ENCODE peak calls at places on chromosomes 4 and X, in six cellular contexts. H, R, E, I, O and A are unnamed samples. For H3K4me1, the result is how much of the 10 kb centered on the place peaks cover.

GRCh38 chrX:71558920-71559319 is 19.3 kb upstream of the GCNA start:
- DNase-seq in H (no peak), R (no peak), E (no peak), I (no peak), O (no peak), A (no peak)

GRCh38 chrX:119008122-119008744 is 33.8 kb downstream of the LONRF3 start:
- DNase-seq in H (no peak), R (peak), E (no peak), I (peak), O (peak), A (peak)

GRCh38 chrX:130669233-130669632 is 233.8 kb downstream of the ENOX2 start:
- DNase-seq in H (no peak), R (no peak), E (no peak), I (no peak), O (no peak), A (no peak)

GRCh38 chrX:37409278-37409677 is 60.1 kb downstream of the PRRG1 start:
- DNase-seq in H (no peak), R (no peak), E (no peak), I (no peak), O (peak), A (no peak)

GRCh38 chr4:38740303-38740702 is 42.5 kb downstream of the TLR10 start:
- DNase-seq in H (no peak), R (no peak), E (no peak), I (no peak), O (no peak), A (no peak)

GRCh38 chrX:70134116-70134477 is 850 bp downstream of the IGBP1 start:
- DNase-seq in H (no peak), R (no peak), E (no peak), I (peak), O (peak), A (no peak)

GRCh38 chrX:78886550-78886949 is 58.6 kb upstream of the P2RY10 start:
- DNase-seq in H (no peak), R (no peak), E (peak), I (no peak), O (no peak), A (no peak)

GRCh38 chrX:49269768-49270248 is at the start of gene PPP1R3F:
- DNase-seq in H (no peak), R (no peak), E (no peak), I (no peak), O (no peak), A (no peak)

GRCh38 chrX:118208476-118208875 is 91.9 kb upstream of the KLHL13 start:
- DNase-seq in H (no peak), R (no peak), E (no peak), I (no peak), O (no peak), A (no peak)

GRCh38 chrX:78237127-78237526 is 90.3 kb downstream of the CYSLTR1 start:
- DNase-seq in H (no peak), R (no peak), E (no peak), I (no peak), O (no peak), A (no peak)

GRCh38 chr4:41709844-41710481 is 38.6 kb downstream of the PHOX2B start:
- DNase-seq in H (no peak), R (no peak), E (no peak), I (no peak), O (no peak), A (no peak)

GRCh38 chr4:23890369-23891063 is 669 bp upstream of the PPARGC1A start:
- DNase-seq in H (no peak), R (no peak), E (no peak), I (no peak), O (no peak), A (no peak)

GRCh38 chrX:12814434-12814833 is 23.2 kb downstream of the PRPS2 start:
- DNase-seq in H (no peak), R (peak), E (peak), I (peak), O (peak), A (peak)

GRCh38 chr4:4388418-4388817 is 1.5 kb downstream of the NSG1 start:
- DNase-seq in H (no peak), R (no peak), E (no peak), I (no peak), O (no peak), A (no peak)

GRCh38 chrX:96453139-96453538 is 231.5 kb upstream of the DIAPH2 start:
- DNase-seq in H (no peak), R (no peak), E (peak), I (no peak), O (peak), A (no peak)

GRCh38 chrX:45196701-45197100 is 4.0 kb downstream of the DIPK2B start:
- DNase-seq in H (no peak), R (no peak), E (no peak), I (no peak), O (no peak), A (no peak)

GRCh38 chr4:23614284-23614892 is 275.5 kb downstream of the PPARGC1A start:
- DNase-seq in H (no peak), R (peak), E (no peak), I (peak), O (peak), A (peak)

GRCh38 chrX:45351478-45351877 is 150.8 kb upstream of the DIPK2B start:
- DNase-seq in H (no peak), R (no peak), E (no peak), I (no peak), O (no peak), A (no peak)

GRCh38 chr4:7777017-7777710 is 162.5 kb downstream of the AFAP1 start:
- DNase-seq in H (no peak), R (no peak), E (no peak), I (no peak), O (no peak), A (no peak)

GRCh38 chr4:3328814-3329663 is 36.2 kb downstream of the RGS12 start:
- DNase-seq in H (no peak), R (peak), E (no peak), I (no peak), O (no peak), A (no peak)

GRCh38 chr4:165326831-165327210 is 648 bp upstream of the MSMO1 start:
- DNase-seq in H (no peak), R (no peak), E (no peak), I (peak), O (peak), A (no peak)

GRCh38 chr4:53688186-53688790 is 97.0 kb upstream of the LNX1 start:
- DNase-seq in H (no peak), R (no peak), E (peak), I (no peak), O (no peak), A (no peak)

GRCh38 chrX:302975-303374 is 15.6 kb downstream of the GTPBP6 start:
- DNase-seq in H (no peak), R (no peak), E (no peak), I (no peak), O (no peak), A (no peak)

GRCh38 chrX:3638280-3638873 is 75.1 kb downstream of the PRKX start:
- DNase-seq in H (peak), R (peak), E (peak), I (peak), O (peak), A (peak)

GRCh38 chrX:19660604-19661003 is 145.3 kb upstream of the MAP3K15 start:
- DNase-seq in H (no peak), R (no peak), E (no peak), I (no peak), O (no peak), A (no peak)

GRCh38 chr4:136742330-136742729 is 790.0 kb downstream of the PCDH18 start:
- DNase-seq in H (no peak), R (no peak), E (no peak), I (no peak), O (no peak), A (no peak)

GRCh38 chr4:170887396-170887795 is 797.6 kb upstream of the AADAT start:
- DNase-seq in H (no peak), R (no peak), E (no peak), I (no peak), O (no peak), A (no peak)

GRCh38 chr4:83019794-83020497 is 9.3 kb upstream of the LIN54 start:
- DNase-seq in H (no peak), R (no peak), E (no peak), I (peak), O (no peak), A (no peak)

GRCh38 chrX:154372612-154373022 is 1.8 kb downstream of the FLNA start:
- DNase-seq in H (no peak), R (no peak), E (peak), I (no peak), O (peak), A (no peak)

GRCh38 chr4:24195976-24196736 is 306.3 kb upstream of the PPARGC1A start:
- DNase-seq in H (no peak), R (no peak), E (no peak), I (no peak), O (no peak), A (no peak)

GRCh38 chr4:162201673-162202072 is 37.9 kb upstream of the FSTL5 start:
- DNase-seq in H (no peak), R (no peak), E (no peak), I (no peak), O (no peak), A (no peak)

GRCh38 chr4:70183168-70183939 is 12.2 kb upstream of the ODAM start:
- DNase-seq in H (peak), R (peak), E (no peak), I (peak), O (peak), A (peak)

GRCh38 chr4:751676-752075 is 46.0 kb downstream of the PCGF3 start:
- DNase-seq in H (no peak), R (no peak), E (no peak), I (no peak), O (no peak), A (no peak)

GRCh38 chrX:115311666-115312065 is 22.2 kb downstream of the LUZP4 start:
- DNase-seq in H (no peak), R (peak), E (no peak), I (no peak), O (no peak), A (no peak)

GRCh38 chrX:119989905-119990408 is 46.4 kb upstream of the NKAP start:
- DNase-seq in H (no peak), R (peak), E (no peak), I (no peak), O (no peak), A (no peak)

GRCh38 chrX:106959897-106960296 is 39.7 kb downstream of the CLDN2 start:
- DNase-seq in H (no peak), R (no peak), E (no peak), I (no peak), O (peak), A (peak)

GRCh38 chr4:6886886-6887285 is 22.7 kb upstream of the TBC1D14 start:
- DNase-seq in H (no peak), R (no peak), E (no peak), I (no peak), O (no peak), A (no peak)

GRCh38 chrX:140514554-140514953 is 9.7 kb upstream of the SOX3 start:
- DNase-seq in H (no peak), R (no peak), E (no peak), I (no peak), O (no peak), A (no peak)
- H3K9ac ChIP-seq in H (no peak), R (no peak), E (no peak), I (no peak), O (no peak), A (no peak)

GRCh38 chr4:122787940-122788339 is 38.7 kb upstream of the FGF2 start:
- DNase-seq in H (no peak), R (no peak), E (no peak), I (no peak), O (no peak), A (no peak)
- H3K4me1 ChIP-seq in H (under half), R (under half), E (under half), I (under half), O (under half), A (under half)

GRCh38 chrX:111641969-111642368 is 39.0 kb upstream of the ALG13 start:
- DNase-seq in H (no peak), R (no peak), E (no peak), I (no peak), O (no peak), A (no peak)
- TF ChIP-seq ZNF274 in H (no peak), R (no peak), E (no peak), I (no peak), O (no peak), A (no peak)

DNA sequence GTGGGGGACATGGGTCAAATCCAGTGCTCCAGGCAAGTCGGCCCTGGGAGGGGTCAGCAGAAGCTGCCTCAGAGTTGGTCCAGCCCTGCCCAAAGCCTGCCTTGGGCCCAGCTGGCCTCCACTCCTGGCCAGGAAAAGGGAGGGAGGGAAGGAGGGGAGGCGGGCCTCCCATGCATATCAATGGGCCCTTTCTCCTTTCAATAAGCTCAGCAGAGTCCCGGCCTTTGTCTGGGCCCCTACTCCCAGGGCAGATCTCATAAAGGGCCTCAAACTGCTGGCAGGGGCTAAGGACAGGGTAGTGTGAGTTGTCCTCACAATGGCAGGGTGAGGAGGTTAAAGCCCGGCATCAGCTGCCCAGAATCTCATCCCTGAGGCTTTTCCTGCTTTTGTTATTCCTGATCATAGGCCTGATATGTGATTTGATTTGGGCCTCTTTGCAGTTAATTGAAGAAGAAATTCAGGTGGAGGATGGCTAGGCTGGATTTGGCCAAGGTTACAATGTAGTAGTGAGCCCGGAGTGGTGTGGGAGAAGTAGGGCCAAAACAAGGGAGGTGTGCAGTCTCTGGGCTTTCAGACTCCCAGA is 121.1 kb upstream of the ATP6AP2 start:
- DNase-seq in H (no peak), R (peak), E (no peak), I (no peak), O (no peak), A (peak)
- H3K9ac ChIP-seq in H (no peak), R (no peak), E (no peak), I (no peak), O (no peak), A (peak)

DNA sequence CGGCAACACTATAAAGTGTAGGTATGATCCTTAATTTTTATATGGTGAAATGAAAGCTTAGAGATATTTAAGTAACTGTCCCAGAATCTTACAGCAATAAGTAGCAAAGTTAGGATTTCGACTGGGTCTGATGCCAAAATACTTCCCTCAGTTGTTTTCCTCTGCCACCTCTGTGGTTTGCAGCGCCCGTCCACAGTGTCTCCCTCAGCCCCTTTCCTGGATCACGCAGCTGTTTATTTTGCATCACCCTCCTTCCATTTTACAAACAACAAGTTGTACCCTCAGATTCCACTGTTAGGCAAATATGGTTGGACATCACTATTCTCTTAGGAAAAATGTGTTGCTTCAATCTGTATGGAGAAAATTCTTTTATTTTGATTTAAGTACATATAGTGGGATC is 56.1 kb downstream of the RAPGEF2 start:
- DNase-seq in H (no peak), R (no peak), E (no peak), I (no peak), O (no peak), A (no peak)
- H3K4me1 ChIP-seq in H (under half), R (under half), E (under half), I (under half), O (under half), A (under half)

GRCh38 chr4:142474398-142475087 is 371.6 kb downstream of the INPP4B start:
- DNase-seq in H (peak), R (no peak), E (no peak), I (no peak), O (no peak), A (no peak)
- TF ChIP-seq ZNF274 in H (no peak), R (no peak), E (no peak), I (no peak), O (no peak), A (no peak)

GRCh38 chrX:54639018-54639345 is 109.0 kb downstream of the GNL3L start:
- DNase-seq in H (no peak), R (no peak), E (no peak), I (no peak), O (no peak), A (no peak)

GRCh38 chrX:54639346-54640102 is 109.5 kb downstream of the GNL3L start:
- DNase-seq in H (peak), R (peak), E (peak), I (peak), O (peak), A (peak)

DNA sequence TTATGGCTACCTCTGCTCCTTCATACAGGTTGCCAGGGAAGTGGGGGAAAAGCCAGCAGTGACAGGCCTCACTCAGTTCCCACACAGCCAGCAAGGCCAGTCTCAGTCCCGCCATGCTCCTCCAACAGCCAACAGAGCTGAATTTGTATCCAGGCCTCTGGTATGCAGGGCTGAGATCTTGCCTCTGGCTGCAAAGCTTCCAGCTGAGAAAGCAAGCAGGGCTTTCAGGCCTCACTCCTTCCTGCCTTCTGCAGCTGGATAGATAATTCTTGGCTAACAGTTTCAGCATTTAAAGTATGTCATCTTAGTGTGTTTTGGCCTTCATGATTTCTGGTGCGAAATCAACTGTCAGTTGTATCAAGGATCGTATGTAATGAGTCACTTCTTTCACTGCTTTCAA is 103.6 kb downstream of the GNL3L start:
- DNase-seq in H (no peak), R (no peak), E (no peak), I (no peak), O (no peak), A (peak)
- H3K9ac ChIP-seq in H (no peak), R (no peak), E (no peak), I (no peak), O (no peak), A (no peak)

GRCh38 chr4:97851115-97851514 is 292.2 kb downstream of the STPG2 start:
- DNase-seq in H (no peak), R (no peak), E (no peak), I (no peak), O (no peak), A (no peak)
- H3K4me1 ChIP-seq in H (under half), R (under half), E (under half), I (under half), O (under half), A (under half)